ENCODE peak calls at places on chromosomes 6 and 20, in five cellular contexts. C is right cardiac atrium, P is tibial nerve, M is ascending aorta, A is tibial artery. K is an unnamed sample.

GRCh38 chr20:24833592-24833991 is 115.5 kb upstream of the CST7 start:
- DNase-seq in M (no peak), C (no peak), A (no peak), P (no peak), K (no peak)

GRCh38 chr6:134195985-134196384 is 121.9 kb downstream of the SGK1 start:
- DNase-seq in A (no peak), P (no peak), M (no peak), C (no peak), K (no peak)

GRCh38 chr6:16770701-16771569 is 9.7 kb upstream of the ATXN1 start:
- DNase-seq in C (peak; percentile 90), A (peak; percentile 88), P (peak; percentile 52), M (peak; percentile 22), K (no peak)

GRCh38 chr6:167396659-167397490 is 72.0 kb downstream of the TTLL2 start:
- DNase-seq in A (no peak), P (no peak), M (no peak), C (no peak), K (peak; percentile 61)

GRCh38 chr20:5612476-5613291 is 137.5 kb upstream of the SHLD1 start:
- DNase-seq in A (no peak), M (no peak), P (no peak), C (no peak), K (no peak)

GRCh38 chr6:113182370-113183141 is 674.6 kb upstream of the MARCKS start:
- DNase-seq in M (no peak), A (no peak), P (no peak), C (no peak), K (no peak)

GRCh38 chr20:46303176-46303956 is 4.9 kb downstream of the CDH22 start:
- DNase-seq in P (no peak), A (no peak), M (no peak), C (peak; percentile 19), K (no peak)

GRCh38 chr6:81925201-81925600 is 172.7 kb upstream of the TENT5A start:
- DNase-seq in P (no peak), C (no peak), A (no peak), M (no peak), K (no peak)

GRCh38 chr20:19236371-19237055 is 24.1 kb downstream of the SLC24A3 start:
- DNase-seq in M (no peak), C (no peak), A (no peak), P (no peak), K (no peak)

GRCh38 chr20:5372371-5372770 is 55.6 kb upstream of the PROKR2 start:
- DNase-seq in A (no peak), M (no peak), P (no peak), C (no peak), K (no peak)

GRCh38 chr6:30752164-30752927 is 8.0 kb upstream of the IER3 start:
- DNase-seq in M (peak; percentile 95), C (peak; percentile 97), P (peak; percentile 82), A (peak; percentile 99), K (peak; percentile 96)

GRCh38 chr6:48835421-48835958 is 627.6 kb downstream of the MMUT start:
- DNase-seq in P (no peak), A (no peak), C (no peak), M (no peak), K (no peak)

GRCh38 chr6:144559865-144560603 is 274.9 kb downstream of the UTRN start:
- DNase-seq in M (no peak), P (no peak), C (no peak), A (no peak), K (no peak)

GRCh38 chr6:163147988-163148387 is 266.5 kb upstream of the QKI start:
- DNase-seq in M (no peak), A (no peak), C (no peak), P (no peak), K (no peak)

GRCh38 chr6:150150821-150151646 is 8.2 kb downstream of the PPP1R14C start:
- DNase-seq in A (no peak), P (no peak), C (no peak), M (no peak), K (no peak)

GRCh38 chr6:7145269-7146078 is 37.7 kb downstream of the RREB1 start:
- DNase-seq in P (no peak), M (no peak), C (no peak), A (no peak), K (no peak)

GRCh38 chr6:152293404-152293803 is 343.8 kb downstream of the SYNE1 start:
- DNase-seq in C (no peak), M (no peak), A (no peak), P (no peak), K (no peak)

GRCh38 chr6:169669147-169669546 is 32.7 kb downstream of the WDR27 start:
- DNase-seq in M (no peak), C (no peak), P (no peak), A (no peak), K (no peak)

GRCh38 chr6:116737004-116737403 is 28.5 kb downstream of the FAM162B start:
- DNase-seq in C (no peak), P (no peak), M (no peak), A (no peak), K (no peak)

GRCh38 chr20:63223121-63223825 is 7.3 kb upstream of the YTHDF1 start:
- DNase-seq in M (no peak), A (no peak), P (no peak), C (peak; percentile 54), K (no peak)

GRCh38 chr6:155056756-155057155 is 61.6 kb downstream of the TIAM2 start:
- DNase-seq in P (no peak), C (no peak), M (no peak), A (no peak), K (no peak)

GRCh38 chr20:37192137-37192854 is 12.9 kb upstream of the MROH8 start:
- DNase-seq in A (peak; percentile 91), C (peak; percentile 93), P (peak; percentile 83), M (peak; percentile 41), K (no peak)

GRCh38 chr6:147560670-147561069 is 52.2 kb downstream of the SAMD5 start:
- DNase-seq in C (no peak), P (no peak), M (no peak), A (no peak), K (no peak)

GRCh38 chr6:138107752-138108592 is 753 bp upstream of the PERP start:
- DNase-seq in A (no peak), M (no peak), P (no peak), C (no peak), K (no peak)

GRCh38 chr6:127345521-127345920 is 2.1 kb upstream of the ECHDC1 start:
- DNase-seq in C (no peak), A (no peak), P (no peak), M (no peak), K (no peak)

GRCh38 chr6:142900467-142900961 is 44.5 kb downstream of the HIVEP2 start:
- DNase-seq in P (no peak), C (no peak), M (no peak), A (no peak), K (no peak)

GRCh38 chr20:51412333-51412761 is 130.2 kb downstream of the NFATC2 start:
- DNase-seq in C (peak; percentile 86), A (peak; percentile 74), P (no peak), M (no peak), K (no peak)

GRCh38 chr20:43786885-43787284 is 60.1 kb upstream of the GTSF1L start:
- DNase-seq in M (no peak), A (no peak), P (no peak), C (no peak), K (peak; percentile 52)

GRCh38 chr6:3228046-3228671 is 706 bp upstream of the TUBB2B start:
- DNase-seq in M (no peak), C (peak; percentile 65), A (no peak), P (no peak), K (no peak)

GRCh38 chr20:55103188-55103587 is 627.8 kb downstream of the DOK5 start:
- DNase-seq in M (no peak), C (no peak), A (no peak), P (no peak), K (no peak)

GRCh38 chr6:118801257-118801656 is 92.7 kb upstream of the ASF1A start:
- DNase-seq in A (no peak), P (no peak), C (no peak), M (no peak), K (peak; percentile 67)

GRCh38 chr6:31888281-31889258 is 8.9 kb downstream of the EHMT2 start:
- DNase-seq in M (no peak), C (peak; percentile 78), A (no peak), P (no peak), K (peak; percentile 89)

DNA sequence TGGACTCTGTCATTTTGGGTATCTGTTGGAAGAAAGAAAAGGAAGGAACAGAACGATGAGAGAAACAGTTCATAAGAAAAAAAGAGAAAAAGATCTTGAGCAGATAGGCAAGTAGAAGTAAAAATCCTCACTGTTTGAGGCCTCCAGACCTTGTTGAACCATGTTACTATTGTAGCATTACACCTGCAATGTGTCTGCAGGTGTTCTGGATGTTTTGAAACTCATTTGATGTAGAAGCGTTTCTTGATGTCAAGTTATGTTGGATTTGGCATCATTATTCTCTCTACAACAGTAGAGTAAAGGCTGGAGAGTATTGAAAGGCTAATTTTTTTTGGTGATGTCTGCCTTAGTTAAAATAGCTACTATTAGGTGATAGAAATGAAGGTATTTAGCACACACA is 108.7 kb downstream of the CARMIL1 start:
- DNase-seq in A (no peak), P (no peak), M (no peak), C (no peak), K (no peak)
- H3K4me1 ChIP-seq in A (peaks cover 73% of the 10 kb centered on the region), P (no peaks in the 10 kb centered on the region), M (peaks cover 42% of the 10 kb centered on the region), C (no peaks in the 10 kb centered on the region), K (no peaks in the 10 kb centered on the region)

DNA sequence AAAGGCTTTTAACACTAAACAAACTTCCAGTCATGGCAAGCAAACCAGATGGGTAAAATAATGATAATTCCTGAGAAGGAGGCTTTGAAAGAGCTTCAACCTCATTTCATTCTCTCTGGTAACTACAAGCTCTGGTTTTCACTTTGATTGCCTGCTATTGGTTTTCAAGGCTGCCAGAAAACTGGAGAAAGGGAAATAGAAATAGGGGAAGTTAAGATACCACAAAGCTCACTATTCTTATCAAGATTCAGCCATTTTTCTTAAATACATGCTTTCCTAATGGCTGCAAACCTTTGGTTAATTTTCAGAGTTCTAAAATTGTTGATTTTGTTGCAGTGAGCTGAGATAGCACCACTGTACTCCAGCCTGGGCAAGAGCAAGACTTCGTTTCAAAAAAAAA is 42.5 kb upstream of the NELFCD start:
- DNase-seq in C (no peak), A (no peak), M (no peak), P (no peak), K (no peak)
- H3K4me1 ChIP-seq in C (no peaks in the 10 kb centered on the region), A (no peaks in the 10 kb centered on the region), M (no peaks in the 10 kb centered on the region), P (no peaks in the 10 kb centered on the region), K (no peaks in the 10 kb centered on the region)

DNA sequence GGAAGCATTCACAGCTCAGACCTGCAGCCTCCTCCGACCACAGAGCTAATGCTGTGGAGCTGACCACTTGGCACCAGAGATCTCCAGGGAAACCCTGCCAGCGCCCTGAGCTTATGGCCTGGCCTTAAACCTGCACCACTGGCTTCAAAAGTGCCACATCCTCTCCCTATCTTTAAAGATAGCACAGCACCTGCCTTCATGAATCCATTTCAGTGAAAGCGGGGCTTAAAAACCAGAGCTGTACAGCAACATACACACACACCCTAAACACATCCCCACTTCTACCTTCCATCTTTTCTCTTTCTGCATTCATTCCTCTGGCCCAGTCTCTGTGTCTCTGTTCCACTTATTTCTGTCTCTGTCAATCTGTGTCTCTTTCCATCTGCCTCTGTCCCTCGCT is 59.8 kb upstream of the CCDC167 start:
- DNase-seq in C (no peak), P (no peak), A (no peak), M (no peak), K (no peak)
- H3K4me1 ChIP-seq in C (no peaks in the 10 kb centered on the region), P (no peaks in the 10 kb centered on the region), A (no peaks in the 10 kb centered on the region), M (no peaks in the 10 kb centered on the region), K (no peaks in the 10 kb centered on the region)

DNA sequence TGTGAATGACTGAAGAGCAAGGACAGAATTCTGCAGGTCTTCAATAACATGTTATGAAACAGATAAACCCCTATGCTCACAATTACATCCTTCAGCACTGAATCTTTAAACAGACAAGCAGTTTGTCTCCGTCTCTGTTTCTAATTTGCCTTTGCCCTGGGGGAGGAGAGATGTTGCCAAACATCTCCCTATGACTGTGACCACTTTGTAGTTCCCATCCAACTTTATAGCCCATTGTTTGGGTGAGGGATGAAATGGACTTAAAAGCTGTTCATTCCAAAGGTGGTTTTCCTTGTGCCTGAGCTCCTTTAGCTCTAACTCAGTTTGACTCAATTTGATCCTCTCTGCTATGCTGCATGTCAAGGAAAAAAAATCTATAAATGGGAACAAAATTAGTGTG is 19.5 kb upstream of the ADTRP start:
- DNase-seq in P (no peak), M (no peak), A (no peak), C (no peak), K (no peak)
- H3K4me1 ChIP-seq in P (peaks cover 4% of the 10 kb centered on the region), M (peaks cover 8% of the 10 kb centered on the region), A (peaks cover 20% of the 10 kb centered on the region), C (no peaks in the 10 kb centered on the region), K (peaks cover 17% of the 10 kb centered on the region)